ENCODE peak calls at places on chromosomes 6 and 20, in eight cellular contexts. X is NCI-H748 treated with DMSO at 0.1 percent for 48 hours; Y is T47D; V is stimulated activated CD4-positive, alpha-beta T cell treated with anti-CD3 and anti-CD28 coated beads, TNF-alpha, amount 100 ng/mL, for 1 hour; K is NCI-H2171; E is activated naive CD8-positive, alpha-beta T cell treated with anti-CD3 and anti-CD28 coated beads, Interleukin-2, amount 50 U/mL, for 16 hours; C is T-helper 1 cell; L is AG10803. S is an unnamed sample.

GRCh38 chr6:80445752-80446151 is 339.3 kb downstream of the BCKDHB start:
- DNase-seq in X (no peak), Y (no peak), L (no peak), V (no peak), C (no peak), K (no peak), E (no peak), S (no peak)

GRCh38 chr20:35021063-35021462 is 65.4 kb downstream of the MYH7B start:
- DNase-seq in C (no peak), V (no peak), K (no peak), Y (no peak), L (no peak), X (no peak), E (no peak), S (no peak)

GRCh38 chr6:26159417-26160273 is 72.4 kb downstream of the HFE start:
- DNase-seq in E (no peak), X (peak; percentile 41), K (peak; percentile 46), L (no peak), V (no peak), C (no peak), Y (no peak), S (peak; percentile 54)

GRCh38 chr6:22829070-22829469 is 259.7 kb downstream of the HDGFL1 start:
- DNase-seq in V (no peak), K (no peak), L (no peak), X (no peak), Y (no peak), C (no peak), E (no peak), S (no peak)

GRCh38 chr6:137927777-137928218 is 60.7 kb downstream of the TNFAIP3 start:
- DNase-seq in V (peak; percentile 29), E (peak; percentile 59), X (no peak), K (no peak), Y (no peak), C (peak; percentile 73), L (no peak), S (peak; percentile 42)

GRCh38 chr6:137172734-137173431 is 561 bp downstream of the IL22RA2 start:
- DNase-seq in Y (no peak), C (no peak), V (no peak), K (no peak), X (no peak), E (no peak), L (no peak), S (no peak)

GRCh38 chr6:106107043-106107613 is 21.0 kb downstream of the PRDM1 start:
- DNase-seq in E (no peak), Y (no peak), K (no peak), L (no peak), C (no peak), X (no peak), V (no peak), S (no peak)

GRCh38 chr20:32229351-32229750 is 21.7 kb downstream of the POFUT1 start:
- DNase-seq in X (no peak), E (no peak), V (no peak), C (no peak), K (no peak), Y (no peak), L (no peak), S (no peak)

GRCh38 chr6:130903007-130903406 is 75.8 kb downstream of the SMLR1 start:
- DNase-seq in L (no peak), K (no peak), Y (no peak), C (no peak), X (no peak), V (no peak), E (no peak), S (no peak)

GRCh38 chr6:151069641-151070040 is 170.1 kb upstream of the AKAP12 start:
- DNase-seq in K (no peak), E (no peak), L (no peak), V (no peak), X (no peak), C (no peak), Y (no peak), S (no peak)

GRCh38 chr20:15316556-15316955 is 979.1 kb upstream of the FLRT3 start:
- DNase-seq in K (no peak), L (no peak), C (no peak), Y (no peak), X (no peak), E (no peak), V (no peak), S (no peak)

GRCh38 chr6:130602151-130602770 is 224.9 kb upstream of the SMLR1 start:
- DNase-seq in L (peak; percentile 93), X (no peak), K (no peak), E (no peak), Y (no peak), C (no peak), V (no peak), S (peak; percentile 98)

GRCh38 chr6:33577718-33578117 is 2.4 kb downstream of the BAK1 start:
- DNase-seq in X (no peak), K (no peak), C (no peak), V (no peak), E (no peak), L (no peak), Y (no peak), S (no peak)

GRCh38 chr6:136693090-136693489 is 99.2 kb downstream of the MAP3K5 start:
- DNase-seq in V (no peak), C (no peak), X (no peak), Y (no peak), E (no peak), K (no peak), L (no peak), S (no peak)

GRCh38 chr20:621115-621756 is 11.1 kb upstream of the TCF15 start:
- DNase-seq in X (no peak), E (no peak), C (no peak), L (peak; percentile 28), K (no peak), V (no peak), Y (no peak), S (peak; percentile 56)

GRCh38 chr6:12356431-12356830 is 66.3 kb downstream of the EDN1 start:
- DNase-seq in C (no peak), E (no peak), L (no peak), X (no peak), V (no peak), Y (no peak), K (no peak), S (no peak)

GRCh38 chr6:84428300-84428907 is 201.0 kb upstream of the CEP162 start:
- DNase-seq in V (no peak), C (no peak), Y (peak; percentile 10), E (no peak), X (peak; percentile 35), K (no peak), L (peak; percentile 61), S (peak; percentile 63)

GRCh38 chr6:15403094-15403493 is 157.2 kb downstream of the JARID2 start:
- DNase-seq in K (no peak), X (no peak), Y (no peak), E (no peak), V (no peak), L (no peak), C (no peak), S (no peak)

GRCh38 chr6:165961236-165961751 is 206.4 kb downstream of the TBXT start:
- DNase-seq in C (no peak), K (no peak), L (no peak), E (no peak), V (no peak), X (no peak), Y (no peak), S (peak; percentile 2)

GRCh38 chr20:17654649-17655285 is 27.3 kb downstream of the RRBP1 start:
- DNase-seq in L (no peak), E (no peak), K (no peak), Y (no peak), X (no peak), C (no peak), V (no peak), S (peak; percentile 68)

GRCh38 chr6:136952714-136953260 is 30.7 kb downstream of the SLC35D3 start:
- DNase-seq in V (no peak), E (no peak), Y (no peak), K (no peak), X (peak; percentile 95), L (no peak), C (no peak), S (no peak)

GRCh38 chr6:151044465-151045441 is 179.3 kb downstream of the MTHFD1L start:
- DNase-seq in K (no peak), L (peak; percentile 37), E (no peak), V (no peak), C (no peak), Y (no peak), X (peak; percentile 76), S (peak; percentile 89)

GRCh38 chr20:56914532-56914931 is 285.4 kb downstream of the TFAP2C start:
- DNase-seq in V (no peak), Y (no peak), C (no peak), K (no peak), E (no peak), L (no peak), X (no peak), S (no peak)

GRCh38 chr6:87501809-87502572 is 29.2 kb downstream of the SLC35A1 start:
- DNase-seq in E (no peak), L (no peak), V (no peak), Y (no peak), X (no peak), K (no peak), C (no peak), S (no peak)

GRCh38 chr6:17470953-17471335 is 77.5 kb downstream of the CAP2 start:
- DNase-seq in L (peak; percentile 94), V (no peak), K (no peak), Y (no peak), E (no peak), X (no peak), C (no peak), S (no peak)

GRCh38 chr6:12032783-12033573 is 20.9 kb downstream of the HIVEP1 start:
- DNase-seq in E (no peak), V (no peak), Y (no peak), C (no peak), X (no peak), K (no peak), L (peak; percentile 19), S (no peak)

GRCh38 chr20:50487397-50487796 is 22.8 kb upstream of the PTPN1 start:
- DNase-seq in K (no peak), C (no peak), X (no peak), Y (no peak), V (no peak), L (no peak), E (no peak), S (no peak)

GRCh38 chr20:50185426-50185825 is 5.2 kb upstream of the CEBPB start:
- DNase-seq in K (no peak), Y (no peak), C (no peak), L (no peak), X (no peak), E (no peak), V (no peak), S (no peak)

GRCh38 chr6:106253731-106254130 is 71.8 kb downstream of the ATG5 start:
- DNase-seq in X (no peak), Y (no peak), C (no peak), L (peak; percentile 82), E (no peak), K (no peak), V (no peak), S (peak; percentile 71)

GRCh38 chr6:154995241-154996162 is at the start of gene TIAM2:
- DNase-seq in L (peak; percentile 20), K (peak; percentile 34), V (no peak), C (no peak), X (no peak), Y (no peak), E (no peak), S (peak; percentile 52)

GRCh38 chr6:34973547-34974248 is 84.6 kb downstream of the ANKS1A start:
- DNase-seq in Y (no peak), K (no peak), E (no peak), X (no peak), L (no peak), V (no peak), C (no peak), S (no peak)

GRCh38 chr6:36459483-36459882 is 16.7 kb downstream of the KCTD20 start:
- DNase-seq in L (no peak), C (no peak), E (no peak), X (no peak), Y (no peak), V (no peak), K (no peak), S (no peak)

GRCh38 chr6:27512525-27512924 is 39.6 kb upstream of the ZNF184 start:
- DNase-seq in E (no peak), V (no peak), K (no peak), Y (no peak), X (no peak), C (no peak), L (no peak), S (no peak)

GRCh38 chr6:22147983-22148797 is 148.6 kb downstream of the PRL start:
- DNase-seq in Y (peak; percentile 30), V (no peak), K (peak; percentile 56), E (no peak), C (no peak), L (peak; percentile 75), X (peak; percentile 81), S (peak; percentile 76)

S was measured in EL.